ENCODE peak calls at places on chromosomes 11 and 22, in four cellular contexts. One of them, this sample, is unnamed.

GRCh38 chr22:27139935-27140493 is 482.6 kb downstream of the MIAT start:
- DNase-seq in esophagus squamous epithelium: no peak
- DNase-seq in RWPE1: peak
- DNase-seq in pancreas: no peak
- DNase-seq in this sample: no peak

GRCh38 chr11:57458060-57458409 is 2.3 kb upstream of the RTN4RL2 start:
- DNase-seq in esophagus squamous epithelium: no peak
- DNase-seq in RWPE1: no peak
- DNase-seq in pancreas: no peak
- DNase-seq in this sample: no peak

GRCh38 chr22:23922921-23923320 is 28.7 kb downstream of the MIF start:
- DNase-seq in esophagus squamous epithelium: no peak
- DNase-seq in RWPE1: no peak
- DNase-seq in pancreas: no peak
- DNase-seq in this sample: no peak

GRCh38 chr11:22076215-22076930 is 116.5 kb upstream of the ANO5 start:
- DNase-seq in esophagus squamous epithelium: no peak
- DNase-seq in RWPE1: no peak
- DNase-seq in pancreas: no peak
- DNase-seq in this sample: no peak

GRCh38 chr11:5553347-5553746 is 5.0 kb upstream of the OR52H1 start:
- DNase-seq in esophagus squamous epithelium: no peak
- DNase-seq in RWPE1: no peak
- DNase-seq in pancreas: no peak
- DNase-seq in this sample: no peak

GRCh38 chr22:48961705-48962104 is 866.0 kb downstream of the BRD1 start:
- DNase-seq in esophagus squamous epithelium: no peak
- DNase-seq in RWPE1: no peak
- DNase-seq in pancreas: no peak
- DNase-seq in this sample: no peak

GRCh38 chr22:16958475-16958874 is 49.5 kb downstream of the GAB4 start:
- DNase-seq in esophagus squamous epithelium: no peak
- DNase-seq in RWPE1: no peak
- DNase-seq in pancreas: no peak
- DNase-seq in this sample: no peak

GRCh38 chr11:106840993-106841392 is 177.3 kb downstream of the GUCY1A2 start:
- DNase-seq in esophagus squamous epithelium: no peak
- DNase-seq in RWPE1: no peak
- DNase-seq in pancreas: no peak
- DNase-seq in this sample: no peak

GRCh38 chr11:67045314-67045713 is 11.3 kb upstream of the RHOD start:
- DNase-seq in esophagus squamous epithelium: no peak
- DNase-seq in RWPE1: peak
- DNase-seq in pancreas: no peak
- DNase-seq in this sample: no peak

GRCh38 chr11:115848080-115848479 is 343.9 kb upstream of the CADM1 start:
- DNase-seq in esophagus squamous epithelium: no peak
- DNase-seq in RWPE1: no peak
- DNase-seq in pancreas: no peak
- DNase-seq in this sample: no peak

GRCh38 chr22:17562906-17563870 is at the start of gene SLC25A18:
- DNase-seq in esophagus squamous epithelium: no peak
- DNase-seq in RWPE1: no peak
- DNase-seq in pancreas: no peak
- DNase-seq in this sample: no peak

GRCh38 chr11:67040147-67040546 is 16.5 kb upstream of the RHOD start:
- DNase-seq in esophagus squamous epithelium: no peak
- DNase-seq in RWPE1: no peak
- DNase-seq in pancreas: no peak
- DNase-seq in this sample: no peak

GRCh38 chr11:76266269-76266668 is 60.0 kb upstream of the WNT11 start:
- DNase-seq in esophagus squamous epithelium: no peak
- DNase-seq in RWPE1: peak
- DNase-seq in pancreas: no peak
- DNase-seq in this sample: no peak

GRCh38 chr11:128210148-128210940 is 377.0 kb downstream of the ETS1 start:
- DNase-seq in esophagus squamous epithelium: no peak
- DNase-seq in RWPE1: peak
- DNase-seq in pancreas: no peak
- DNase-seq in this sample: no peak

GRCh38 chr22:28369849-28370248 is 309.8 kb downstream of the TTC28 start:
- DNase-seq in esophagus squamous epithelium: no peak
- DNase-seq in RWPE1: no peak
- DNase-seq in pancreas: no peak
- DNase-seq in this sample: no peak

GRCh38 chr11:128719556-128719824 is 25.6 kb downstream of the FLI1 start:
- DNase-seq in esophagus squamous epithelium: no peak
- DNase-seq in RWPE1: no peak
- DNase-seq in pancreas: no peak
- DNase-seq in this sample: no peak

GRCh38 chr22:19180740-19181410 is 2.3 kb upstream of the SLC25A1 start:
- DNase-seq in esophagus squamous epithelium: no peak
- DNase-seq in RWPE1: no peak
- DNase-seq in pancreas: no peak
- DNase-seq in this sample: no peak

GRCh38 chr11:101126551-101127347 is 2.9 kb downstream of the PGR start:
- DNase-seq in esophagus squamous epithelium: no peak
- DNase-seq in RWPE1: no peak
- DNase-seq in pancreas: no peak
- DNase-seq in this sample: no peak

GRCh38 chr22:37533995-37534394 is 14.8 kb upstream of the CARD10 start:
- DNase-seq in esophagus squamous epithelium: no peak
- DNase-seq in RWPE1: no peak
- DNase-seq in pancreas: no peak
- DNase-seq in this sample: no peak

GRCh38 chr11:75079546-75079945 is 17.1 kb downstream of the OR2AT4 start:
- DNase-seq in esophagus squamous epithelium: no peak
- DNase-seq in RWPE1: no peak
- DNase-seq in pancreas: no peak
- DNase-seq in this sample: no peak

GRCh38 chr11:46127150-46127638 is 5.9 kb upstream of the PHF21A start:
- DNase-seq in esophagus squamous epithelium: no peak
- DNase-seq in RWPE1: peak
- DNase-seq in pancreas: no peak
- DNase-seq in this sample: no peak

GRCh38 chr22:46534901-46535630 is 2.4 kb downstream of the CELSR1 start:
- DNase-seq in esophagus squamous epithelium: no peak
- DNase-seq in RWPE1: no peak
- DNase-seq in pancreas: no peak
- DNase-seq in this sample: no peak

GRCh38 chr11:110565344-110565684 is 135.6 kb downstream of the FDX1 start:
- DNase-seq in esophagus squamous epithelium: no peak
- DNase-seq in RWPE1: no peak
- DNase-seq in pancreas: no peak
- DNase-seq in this sample: no peak

GRCh38 chr11:76664578-76665061 is 5.9 kb downstream of the LRRC32 start:
- DNase-seq in esophagus squamous epithelium: no peak
- DNase-seq in RWPE1: no peak
- DNase-seq in pancreas: peak
- DNase-seq in this sample: no peak

GRCh38 chr11:113532697-113533424 is 57.7 kb upstream of the DRD2 start:
- DNase-seq in esophagus squamous epithelium: no peak
- DNase-seq in RWPE1: peak
- DNase-seq in pancreas: peak
- DNase-seq in this sample: peak

GRCh38 chr11:113528982-113529381 is 53.8 kb upstream of the DRD2 start:
- DNase-seq in esophagus squamous epithelium: no peak
- DNase-seq in RWPE1: no peak
- DNase-seq in pancreas: no peak
- DNase-seq in this sample: no peak

GRCh38 chr11:113531575-113532451 is 56.6 kb upstream of the DRD2 start:
- DNase-seq in esophagus squamous epithelium: no peak
- DNase-seq in RWPE1: no peak
- DNase-seq in pancreas: no peak
- DNase-seq in this sample: no peak

GRCh38 chr11:113529606-113530005 is 54.4 kb upstream of the DRD2 start:
- DNase-seq in esophagus squamous epithelium: no peak
- DNase-seq in RWPE1: no peak
- DNase-seq in pancreas: no peak
- DNase-seq in this sample: no peak

DNA sequence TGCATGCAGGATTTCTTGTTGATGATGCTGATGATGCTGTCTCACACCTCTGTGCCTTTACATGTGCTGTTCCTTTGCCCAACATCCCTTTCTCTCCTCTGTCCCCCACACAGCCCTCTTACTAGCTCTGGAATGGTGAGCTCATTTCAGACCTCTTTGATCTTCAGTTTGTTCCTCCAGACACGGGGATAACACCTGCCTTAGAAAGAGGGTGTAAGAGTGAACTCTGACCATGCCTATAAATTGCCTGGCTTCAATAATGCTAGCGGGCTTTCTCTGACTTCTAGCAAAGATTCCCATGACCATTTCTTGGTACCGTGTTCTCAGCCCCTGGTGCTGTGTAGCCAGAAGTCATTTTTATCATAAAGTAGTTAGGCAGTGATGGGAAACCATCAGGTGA is 55.9 kb upstream of the DRD2 start:
- DNase-seq in esophagus squamous epithelium: no peak
- DNase-seq in RWPE1: no peak
- DNase-seq in pancreas: no peak
- DNase-seq in this sample: no peak
- H3K27ac ChIP-seq in esophagus squamous epithelium: no peak
- H3K27ac ChIP-seq in RWPE1: no peak
- H3K27ac ChIP-seq in pancreas: no peak
- H3K27ac ChIP-seq in this sample: no peak

GRCh38 chr11:121564948-121565684 is 112.3 kb upstream of the SORL1-AS1 start:
- DNase-seq in esophagus squamous epithelium: no peak
- DNase-seq in RWPE1: no peak
- DNase-seq in pancreas: no peak
- DNase-seq in this sample: no peak
- H3K27ac ChIP-seq in esophagus squamous epithelium: no peak
- H3K27ac ChIP-seq in RWPE1: no peak
- H3K27ac ChIP-seq in pancreas: no peak
- H3K27ac ChIP-seq in this sample: no peak

GRCh38 chr11:130388607-130389205 is 39.7 kb downstream of the ADAMTS8 start:
- DNase-seq in esophagus squamous epithelium: no peak
- DNase-seq in RWPE1: no peak
- DNase-seq in pancreas: no peak
- DNase-seq in this sample: no peak

GRCh38 chr11:130383363-130384168 is 44.8 kb downstream of the ADAMTS8 start:
- DNase-seq in esophagus squamous epithelium: no peak
- DNase-seq in RWPE1: no peak
- DNase-seq in pancreas: no peak
- DNase-seq in this sample: no peak

GRCh38 chr11:130391692-130392091 is 36.7 kb downstream of the ADAMTS8 start:
- DNase-seq in esophagus squamous epithelium: no peak
- DNase-seq in RWPE1: no peak
- DNase-seq in pancreas: no peak
- DNase-seq in this sample: no peak

GRCh38 chr11:130390071-130390758 is 38.2 kb downstream of the ADAMTS8 start:
- DNase-seq in esophagus squamous epithelium: no peak
- DNase-seq in RWPE1: peak
- DNase-seq in pancreas: no peak
- DNase-seq in this sample: peak

GRCh38 chr11:130389315-130389935 is 39.0 kb downstream of the ADAMTS8 start:
- DNase-seq in esophagus squamous epithelium: no peak
- DNase-seq in RWPE1: no peak
- DNase-seq in pancreas: no peak
- DNase-seq in this sample: no peak
- H3K27ac ChIP-seq in esophagus squamous epithelium: no peak
- H3K27ac ChIP-seq in RWPE1: no peak
- H3K27ac ChIP-seq in pancreas: no peak
- H3K27ac ChIP-seq in this sample: no peak

DNA sequence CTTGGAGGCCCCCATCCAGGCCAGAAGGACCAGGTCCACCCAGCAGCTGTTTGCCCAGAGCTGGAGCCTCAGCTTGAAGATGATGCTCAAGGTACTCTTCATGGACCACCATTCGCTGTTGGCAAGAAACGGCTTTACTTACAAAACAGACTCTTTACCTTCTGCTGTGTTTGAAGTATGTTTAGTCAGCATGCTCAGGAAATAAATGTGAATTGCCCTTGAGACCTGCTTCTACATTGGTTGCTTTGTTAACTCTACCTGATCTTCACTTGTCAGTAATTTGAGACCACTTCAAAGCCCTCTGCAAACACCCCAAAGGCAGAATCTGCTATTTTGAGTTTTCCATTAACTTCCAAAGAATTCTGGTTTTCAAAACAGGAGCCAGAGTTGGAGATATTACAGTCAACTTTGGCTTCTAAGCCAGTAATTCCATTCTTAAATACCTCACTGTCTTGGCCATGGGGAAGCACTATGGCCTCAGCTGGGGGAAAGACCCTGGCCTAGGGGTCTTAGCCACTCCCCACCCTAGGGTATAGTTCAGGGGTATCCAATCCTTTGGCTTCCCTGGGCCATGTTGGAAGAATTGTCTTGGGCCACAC is 2.7 kb downstream of the UQCR10 start:
- DNase-seq in esophagus squamous epithelium: no peak
- DNase-seq in RWPE1: no peak
- DNase-seq in pancreas: no peak
- DNase-seq in this sample: no peak
- H3K27ac ChIP-seq in esophagus squamous epithelium: no peak
- H3K27ac ChIP-seq in RWPE1: no peak
- H3K27ac ChIP-seq in pancreas: no peak
- H3K27ac ChIP-seq in this sample: no peak

GRCh38 chr11:14350215-14350614 is 8.8 kb downstream of the RRAS2 start:
- DNase-seq in esophagus squamous epithelium: no peak
- DNase-seq in RWPE1: no peak
- DNase-seq in pancreas: no peak
- DNase-seq in this sample: no peak
- H3K27ac ChIP-seq in esophagus squamous epithelium: no peak
- H3K27ac ChIP-seq in RWPE1: no peak
- H3K27ac ChIP-seq in pancreas: no peak
- H3K27ac ChIP-seq in this sample: no peak

DNA sequence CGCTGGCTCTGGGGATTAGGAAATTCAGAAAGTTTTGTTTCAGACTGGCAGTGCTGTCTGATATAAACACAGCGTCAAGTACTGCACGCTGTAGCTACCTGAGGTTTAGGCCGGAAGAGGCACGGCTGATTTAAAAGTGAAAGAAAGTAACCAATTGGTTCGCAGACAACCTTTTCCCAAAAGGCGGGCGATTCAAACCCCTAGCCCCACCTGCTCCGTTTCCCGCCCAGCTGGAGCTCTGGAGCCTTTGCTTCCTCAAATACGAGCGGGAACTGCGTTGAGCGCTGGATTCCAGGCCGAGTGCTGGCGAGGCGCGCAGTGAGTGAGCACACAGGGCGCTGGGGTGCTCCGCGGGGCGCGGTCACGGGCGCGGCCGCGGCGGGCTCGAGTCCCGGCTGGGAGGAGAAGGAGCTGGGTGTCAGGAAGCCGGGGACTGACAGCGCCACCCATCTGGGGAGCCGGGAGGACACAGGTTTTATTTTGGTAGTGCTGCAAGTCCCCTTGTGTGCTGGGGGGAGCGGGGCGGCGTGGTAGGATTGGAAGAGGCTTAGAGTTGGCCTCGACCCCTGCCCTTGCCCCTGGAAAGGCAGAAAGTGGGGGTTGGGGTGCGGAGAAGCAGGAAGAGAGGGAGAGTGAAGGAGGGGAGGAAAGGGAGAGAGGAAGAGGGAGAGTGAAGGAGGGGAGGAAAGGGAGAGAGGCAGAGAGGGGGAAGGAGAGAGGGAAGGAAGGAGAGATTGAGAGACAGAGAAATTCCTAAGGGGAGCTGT is 2.1 kb downstream of the FAM111A start:
- DNase-seq in esophagus squamous epithelium: no peak
- DNase-seq in RWPE1: peak
- DNase-seq in pancreas: peak
- DNase-seq in this sample: peak
- H3K27ac ChIP-seq in esophagus squamous epithelium: peak
- H3K27ac ChIP-seq in RWPE1: peak
- H3K27ac ChIP-seq in pancreas: peak
- H3K27ac ChIP-seq in this sample: peak